ENCODE peak calls at places on chromosome 20, in eight cellular contexts. One of them, this sample, is unnamed.

GRCh38 chr20:23612385-23612784 is 6.7 kb upstream of the CST9 start:
- DNase-seq in HL-60: no peak
- DNase-seq in lower lobe of right lung: no peak
- DNase-seq in HuH-7: no peak
- DNase-seq in uterus: no peak
- DNase-seq in activated CD8-positive, alpha-beta memory T cell treated with anti-CD3 and anti-CD28 coated beads for 4 hours: no peak
- DNase-seq in stimulated activated CD4-positive, alpha-beta T cell treated with anti-CD3 and anti-CD28 coated beads, Interleukin-4, amount 100 ng/mL, for 24 hours: no peak
- DNase-seq in CD4-positive, CD25-positive, alpha-beta regulatory T cell: no peak
- DNase-seq in this sample: no peak

GRCh38 chr20:36988494-36988966 is 37.0 kb upstream of the SAMHD1 start:
- DNase-seq in HL-60: peak; percentile 58
- DNase-seq in lower lobe of right lung: no peak
- DNase-seq in HuH-7: no peak
- DNase-seq in uterus: no peak
- DNase-seq in activated CD8-positive, alpha-beta memory T cell treated with anti-CD3 and anti-CD28 coated beads for 4 hours: no peak
- DNase-seq in stimulated activated CD4-positive, alpha-beta T cell treated with anti-CD3 and anti-CD28 coated beads, Interleukin-4, amount 100 ng/mL, for 24 hours: no peak
- DNase-seq in CD4-positive, CD25-positive, alpha-beta regulatory T cell: no peak
- DNase-seq in this sample: peak; percentile 14

GRCh38 chr20:17747431-17747846 is 47.7 kb downstream of the BANF2 start:
- DNase-seq in HL-60: no peak
- DNase-seq in lower lobe of right lung: no peak
- DNase-seq in HuH-7: no peak
- DNase-seq in uterus: peak; percentile 29
- DNase-seq in activated CD8-positive, alpha-beta memory T cell treated with anti-CD3 and anti-CD28 coated beads for 4 hours: no peak
- DNase-seq in stimulated activated CD4-positive, alpha-beta T cell treated with anti-CD3 and anti-CD28 coated beads, Interleukin-4, amount 100 ng/mL, for 24 hours: no peak
- DNase-seq in CD4-positive, CD25-positive, alpha-beta regulatory T cell: no peak
- DNase-seq in this sample: no peak

GRCh38 chr20:4848041-4848440 is 126.3 kb downstream of the PRND start:
- DNase-seq in HL-60: no peak
- DNase-seq in lower lobe of right lung: no peak
- DNase-seq in HuH-7: no peak
- DNase-seq in uterus: no peak
- DNase-seq in activated CD8-positive, alpha-beta memory T cell treated with anti-CD3 and anti-CD28 coated beads for 4 hours: no peak
- DNase-seq in stimulated activated CD4-positive, alpha-beta T cell treated with anti-CD3 and anti-CD28 coated beads, Interleukin-4, amount 100 ng/mL, for 24 hours: no peak
- DNase-seq in CD4-positive, CD25-positive, alpha-beta regulatory T cell: no peak
- DNase-seq in this sample: no peak

GRCh38 chr20:35171753-35172433 is at the start of gene PROCR:
- DNase-seq in HL-60: peak; percentile 58
- DNase-seq in lower lobe of right lung: peak; percentile 82
- DNase-seq in HuH-7: no peak
- DNase-seq in uterus: peak; percentile 91
- DNase-seq in activated CD8-positive, alpha-beta memory T cell treated with anti-CD3 and anti-CD28 coated beads for 4 hours: no peak
- DNase-seq in stimulated activated CD4-positive, alpha-beta T cell treated with anti-CD3 and anti-CD28 coated beads, Interleukin-4, amount 100 ng/mL, for 24 hours: no peak
- DNase-seq in CD4-positive, CD25-positive, alpha-beta regulatory T cell: no peak
- DNase-seq in this sample: peak; percentile 9

GRCh38 chr20:61254881-61255589 is 3.0 kb downstream of the CDH4 start:
- DNase-seq in HL-60: no peak
- DNase-seq in lower lobe of right lung: no peak
- DNase-seq in HuH-7: no peak
- DNase-seq in uterus: no peak
- DNase-seq in activated CD8-positive, alpha-beta memory T cell treated with anti-CD3 and anti-CD28 coated beads for 4 hours: no peak
- DNase-seq in stimulated activated CD4-positive, alpha-beta T cell treated with anti-CD3 and anti-CD28 coated beads, Interleukin-4, amount 100 ng/mL, for 24 hours: no peak
- DNase-seq in CD4-positive, CD25-positive, alpha-beta regulatory T cell: no peak
- DNase-seq in this sample: no peak

GRCh38 chr20:53767206-53767924 is 173.7 kb upstream of the ZNF217 start:
- DNase-seq in HL-60: no peak
- DNase-seq in lower lobe of right lung: no peak
- DNase-seq in HuH-7: no peak
- DNase-seq in uterus: no peak
- DNase-seq in activated CD8-positive, alpha-beta memory T cell treated with anti-CD3 and anti-CD28 coated beads for 4 hours: no peak
- DNase-seq in stimulated activated CD4-positive, alpha-beta T cell treated with anti-CD3 and anti-CD28 coated beads, Interleukin-4, amount 100 ng/mL, for 24 hours: no peak
- DNase-seq in CD4-positive, CD25-positive, alpha-beta regulatory T cell: no peak
- DNase-seq in this sample: peak; percentile 20

GRCh38 chr20:40698281-40698680 is 9.2 kb upstream of the MAFB start:
- DNase-seq in HL-60: no peak
- DNase-seq in lower lobe of right lung: no peak
- DNase-seq in HuH-7: no peak
- DNase-seq in uterus: no peak
- DNase-seq in activated CD8-positive, alpha-beta memory T cell treated with anti-CD3 and anti-CD28 coated beads for 4 hours: no peak
- DNase-seq in stimulated activated CD4-positive, alpha-beta T cell treated with anti-CD3 and anti-CD28 coated beads, Interleukin-4, amount 100 ng/mL, for 24 hours: no peak
- DNase-seq in CD4-positive, CD25-positive, alpha-beta regulatory T cell: no peak
- DNase-seq in this sample: no peak

GRCh38 chr20:35561268-35561667 is 19.4 kb downstream of the ERGIC3 start:
- DNase-seq in HL-60: no peak
- DNase-seq in lower lobe of right lung: no peak
- DNase-seq in HuH-7: peak; percentile 73
- DNase-seq in uterus: no peak
- DNase-seq in activated CD8-positive, alpha-beta memory T cell treated with anti-CD3 and anti-CD28 coated beads for 4 hours: no peak
- DNase-seq in stimulated activated CD4-positive, alpha-beta T cell treated with anti-CD3 and anti-CD28 coated beads, Interleukin-4, amount 100 ng/mL, for 24 hours: no peak
- DNase-seq in CD4-positive, CD25-positive, alpha-beta regulatory T cell: no peak
- DNase-seq in this sample: peak; percentile 21

GRCh38 chr20:47133809-47134456 is 222.6 kb downstream of the ZMYND8 start:
- DNase-seq in HL-60: no peak
- DNase-seq in lower lobe of right lung: no peak
- DNase-seq in HuH-7: no peak
- DNase-seq in uterus: no peak
- DNase-seq in activated CD8-positive, alpha-beta memory T cell treated with anti-CD3 and anti-CD28 coated beads for 4 hours: no peak
- DNase-seq in stimulated activated CD4-positive, alpha-beta T cell treated with anti-CD3 and anti-CD28 coated beads, Interleukin-4, amount 100 ng/mL, for 24 hours: no peak
- DNase-seq in CD4-positive, CD25-positive, alpha-beta regulatory T cell: no peak
- DNase-seq in this sample: no peak

GRCh38 chr20:61822396-61822795 is 243.3 kb downstream of the TAF4 start:
- DNase-seq in HL-60: no peak
- DNase-seq in lower lobe of right lung: peak; percentile 25
- DNase-seq in HuH-7: no peak
- DNase-seq in uterus: no peak
- DNase-seq in activated CD8-positive, alpha-beta memory T cell treated with anti-CD3 and anti-CD28 coated beads for 4 hours: no peak
- DNase-seq in stimulated activated CD4-positive, alpha-beta T cell treated with anti-CD3 and anti-CD28 coated beads, Interleukin-4, amount 100 ng/mL, for 24 hours: no peak
- DNase-seq in CD4-positive, CD25-positive, alpha-beta regulatory T cell: no peak
- DNase-seq in this sample: no peak

GRCh38 chr20:34065260-34065659 is 46.8 kb downstream of the EIF2S2 start:
- DNase-seq in HL-60: no peak
- DNase-seq in lower lobe of right lung: no peak
- DNase-seq in HuH-7: no peak
- DNase-seq in uterus: peak; percentile 40
- DNase-seq in activated CD8-positive, alpha-beta memory T cell treated with anti-CD3 and anti-CD28 coated beads for 4 hours: no peak
- DNase-seq in stimulated activated CD4-positive, alpha-beta T cell treated with anti-CD3 and anti-CD28 coated beads, Interleukin-4, amount 100 ng/mL, for 24 hours: no peak
- DNase-seq in CD4-positive, CD25-positive, alpha-beta regulatory T cell: no peak
- DNase-seq in this sample: no peak

GRCh38 chr20:44772636-44773035 is 27.0 kb downstream of the KCNK15 start:
- DNase-seq in HL-60: no peak
- DNase-seq in lower lobe of right lung: no peak
- DNase-seq in HuH-7: no peak
- DNase-seq in uterus: no peak
- DNase-seq in activated CD8-positive, alpha-beta memory T cell treated with anti-CD3 and anti-CD28 coated beads for 4 hours: no peak
- DNase-seq in stimulated activated CD4-positive, alpha-beta T cell treated with anti-CD3 and anti-CD28 coated beads, Interleukin-4, amount 100 ng/mL, for 24 hours: no peak
- DNase-seq in CD4-positive, CD25-positive, alpha-beta regulatory T cell: no peak
- DNase-seq in this sample: no peak

GRCh38 chr20:36579996-36580545 is 6.7 kb downstream of the TGIF2 start:
- DNase-seq in HL-60: no peak
- DNase-seq in lower lobe of right lung: no peak
- DNase-seq in HuH-7: no peak
- DNase-seq in uterus: peak; percentile 46
- DNase-seq in activated CD8-positive, alpha-beta memory T cell treated with anti-CD3 and anti-CD28 coated beads for 4 hours: no peak
- DNase-seq in stimulated activated CD4-positive, alpha-beta T cell treated with anti-CD3 and anti-CD28 coated beads, Interleukin-4, amount 100 ng/mL, for 24 hours: no peak
- DNase-seq in CD4-positive, CD25-positive, alpha-beta regulatory T cell: no peak
- DNase-seq in this sample: no peak

GRCh38 chr20:61959301-61959700 is 106.4 kb downstream of the TAF4 start:
- DNase-seq in HL-60: no peak
- DNase-seq in lower lobe of right lung: no peak
- DNase-seq in HuH-7: no peak
- DNase-seq in uterus: no peak
- DNase-seq in activated CD8-positive, alpha-beta memory T cell treated with anti-CD3 and anti-CD28 coated beads for 4 hours: no peak
- DNase-seq in stimulated activated CD4-positive, alpha-beta T cell treated with anti-CD3 and anti-CD28 coated beads, Interleukin-4, amount 100 ng/mL, for 24 hours: no peak
- DNase-seq in CD4-positive, CD25-positive, alpha-beta regulatory T cell: no peak
- DNase-seq in this sample: no peak

GRCh38 chr20:9500121-9500911 is 14.1 kb upstream of the LAMP5 start:
- DNase-seq in HL-60: no peak
- DNase-seq in lower lobe of right lung: no peak
- DNase-seq in HuH-7: no peak
- DNase-seq in uterus: no peak
- DNase-seq in activated CD8-positive, alpha-beta memory T cell treated with anti-CD3 and anti-CD28 coated beads for 4 hours: no peak
- DNase-seq in stimulated activated CD4-positive, alpha-beta T cell treated with anti-CD3 and anti-CD28 coated beads, Interleukin-4, amount 100 ng/mL, for 24 hours: no peak
- DNase-seq in CD4-positive, CD25-positive, alpha-beta regulatory T cell: no peak
- DNase-seq in this sample: no peak

GRCh38 chr20:49989234-49990065 is 6.7 kb downstream of the SNAI1 start:
- DNase-seq in HL-60: no peak
- DNase-seq in lower lobe of right lung: peak; percentile 57
- DNase-seq in HuH-7: no peak
- DNase-seq in uterus: peak; percentile 49
- DNase-seq in activated CD8-positive, alpha-beta memory T cell treated with anti-CD3 and anti-CD28 coated beads for 4 hours: no peak
- DNase-seq in stimulated activated CD4-positive, alpha-beta T cell treated with anti-CD3 and anti-CD28 coated beads, Interleukin-4, amount 100 ng/mL, for 24 hours: no peak
- DNase-seq in CD4-positive, CD25-positive, alpha-beta regulatory T cell: no peak
- DNase-seq in this sample: no peak